ENCODE peak calls at places on chromosomes 3 and 15, in seven cellular contexts. A is lower leg skin, V is pancreas, Y is tibial artery, M is SK-N-SH, H is hepatocyte, Q is transverse colon. P is an unnamed sample.

GRCh38 chr3:56547486-56547885 is 9.5 kb upstream of the CCDC66 start:
- DNase-seq in A (no peak), V (no peak), Y (no peak), Q (no peak), H (peak; percentile 9), M (peak; percentile 29), P (no peak)

GRCh38 chr3:59286791-59287531 is 237.1 kb upstream of the CFAP20DC start:
- DNase-seq in H (peak; percentile 29), M (no peak), Y (no peak), Q (no peak), V (peak; percentile 79), A (no peak), P (no peak)

GRCh38 chr3:49859576-49860305 is 3.4 kb upstream of the TRAIP start:
- DNase-seq in V (no peak), A (no peak), M (no peak), Q (no peak), Y (no peak), H (no peak), P (no peak)

GRCh38 chr15:68542771-68543544 is 35.8 kb upstream of the CORO2B start:
- DNase-seq in Q (no peak), Y (peak; percentile 83), H (peak; percentile 62), M (no peak), V (peak; percentile 48), A (peak; percentile 83), P (peak; percentile 49)

GRCh38 chr3:42306499-42306898 is 40.5 kb upstream of the CCK start:
- DNase-seq in H (no peak), V (no peak), A (no peak), Y (no peak), M (no peak), Q (no peak), P (no peak)

GRCh38 chr15:23497710-23498111 is 50.7 kb upstream of the GOLGA6L2 start:
- DNase-seq in H (peak; percentile 39), Q (no peak), Y (no peak), M (peak; percentile 20), A (no peak), V (no peak), P (no peak)

GRCh38 chr15:47376190-47376589 is 341.1 kb upstream of the SEMA6D start:
- DNase-seq in M (no peak), Y (no peak), A (no peak), V (no peak), H (no peak), Q (no peak), P (no peak)

GRCh38 chr15:93800805-93801204 is 430.6 kb upstream of the MCTP2 start:
- DNase-seq in Q (no peak), V (no peak), H (no peak), Y (no peak), A (no peak), M (no peak), P (no peak)

GRCh38 chr15:55132672-55133071 is 64.1 kb downstream of the RSL24D1 start:
- DNase-seq in V (no peak), A (no peak), Y (no peak), H (no peak), Q (no peak), M (no peak), P (no peak)

GRCh38 chr15:99106417-99107220 is 1.7 kb downstream of the SYNM start:
- DNase-seq in M (no peak), V (peak; percentile 46), Y (no peak), A (peak; percentile 85), H (no peak), Q (no peak), P (no peak)
- H3K4me3 ChIP-seq in M (peak overlapping the region; percentile 62), V (peak overlapping the region; percentile 34), Y (peak overlapping the region; percentile 92), A (no peak overlapping the region), H (peak overlapping the region; percentile 58), Q (peak overlapping the region; percentile 50), P (peak overlapping the region; percentile 88)

DNA sequence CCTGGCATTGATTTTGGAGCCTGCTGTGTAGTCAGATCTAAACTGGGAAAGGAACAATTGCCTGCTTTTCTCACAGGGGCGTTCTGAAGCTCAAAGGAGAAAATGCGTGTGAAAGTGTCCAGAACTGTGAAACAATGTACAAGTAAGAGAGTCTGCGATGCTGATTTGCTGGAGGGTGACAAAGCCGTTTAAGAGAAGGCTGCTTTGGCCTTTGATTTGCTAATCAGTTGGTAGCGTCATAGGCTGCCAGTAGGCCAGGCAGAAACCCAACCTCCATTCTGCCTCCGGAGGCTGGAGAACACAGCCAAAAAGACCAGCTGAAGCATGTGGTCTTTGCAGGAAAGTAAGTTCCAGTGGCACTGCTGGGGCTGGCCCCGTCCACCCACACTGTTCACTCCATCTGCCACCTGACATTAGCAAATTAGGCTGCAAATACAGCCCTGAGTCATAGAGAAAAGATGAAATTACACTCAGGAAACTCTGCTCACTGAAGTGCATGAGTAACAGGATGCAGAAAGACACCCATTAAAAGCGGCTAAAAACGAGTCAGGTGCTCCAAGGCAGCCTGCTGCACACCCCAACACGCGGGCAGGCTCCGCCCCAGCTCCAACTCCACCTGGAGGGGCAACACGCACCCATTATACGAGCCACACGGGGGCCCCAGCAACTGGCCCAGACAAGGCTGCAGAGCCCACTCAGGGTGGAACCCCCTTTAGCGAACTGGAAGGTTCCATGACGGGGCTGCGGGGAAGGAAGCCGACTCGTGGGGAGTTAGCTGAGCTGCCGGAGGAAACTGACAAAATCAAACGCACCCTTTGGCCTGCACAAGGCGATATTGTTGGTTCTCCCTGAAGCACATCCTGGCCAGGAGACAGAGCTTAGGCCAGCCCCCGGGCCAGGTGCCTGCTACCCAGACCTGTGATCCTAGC is 31.6 kb downstream of the ZDHHC19 start:
- DNase-seq in A (no peak), V (no peak), Y (no peak), M (peak; percentile 36), Q (peak; percentile 52), H (no peak), P (no peak)
- H3K4me3 ChIP-seq in A (no peak overlapping the region), V (no peak overlapping the region), Y (no peak overlapping the region), M (no peak overlapping the region), Q (no peak overlapping the region), H (no peak overlapping the region), P (no peak overlapping the region)

DNA sequence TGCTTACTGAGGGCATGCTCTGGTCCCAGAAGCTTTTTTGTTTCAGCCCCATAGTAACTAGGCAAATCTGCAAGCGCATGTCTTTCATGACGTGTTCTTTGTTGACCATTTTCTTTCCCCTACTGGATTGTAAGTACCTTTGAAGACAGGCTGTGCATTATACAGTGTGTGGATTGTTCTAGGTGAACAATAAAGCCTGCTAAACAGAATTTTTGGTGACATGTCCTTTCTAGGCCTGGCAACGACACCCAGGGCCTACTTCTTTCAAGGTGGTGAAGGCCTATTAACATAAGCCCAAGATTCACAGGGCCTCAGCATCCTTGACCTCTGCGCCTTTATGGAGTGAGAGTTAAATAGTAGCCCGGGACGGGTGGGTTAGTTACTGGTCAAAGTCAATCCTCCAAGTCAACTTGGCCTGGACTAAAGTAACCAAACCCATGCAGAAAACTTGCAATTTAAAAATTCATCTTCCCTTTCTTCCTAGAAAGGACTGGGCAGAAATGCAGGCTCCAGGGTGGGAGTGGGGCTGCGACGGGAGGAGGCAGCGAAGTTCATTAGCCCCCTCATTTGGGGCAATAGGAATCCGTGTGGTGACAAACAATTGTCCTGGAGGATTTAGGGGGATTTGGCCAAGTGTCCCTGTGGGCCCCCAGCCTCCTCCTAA is 37.6 kb upstream of the TRIM71 start:
- DNase-seq in M (no peak), H (no peak), A (no peak), Y (no peak), V (no peak), Q (no peak), P (no peak)
- H3K4me3 ChIP-seq in M (no peak overlapping the region), H (no peak overlapping the region), A (no peak overlapping the region), Y (peak overlapping the region; percentile 62), V (no peak overlapping the region), Q (no peak overlapping the region), P (peak overlapping the region; percentile 88)

GRCh38 chr3:6508410-6508759 is 352.5 kb upstream of the GRM7 start:
- DNase-seq in M (no peak), H (no peak), Y (no peak), V (no peak), Q (no peak), A (no peak), P (no peak)
- H3K4me3 ChIP-seq in M (no peak overlapping the region), H (no peak overlapping the region), Y (no peak overlapping the region), V (no peak overlapping the region), Q (no peak overlapping the region), A (no peak overlapping the region), P (no peak overlapping the region)

DNA sequence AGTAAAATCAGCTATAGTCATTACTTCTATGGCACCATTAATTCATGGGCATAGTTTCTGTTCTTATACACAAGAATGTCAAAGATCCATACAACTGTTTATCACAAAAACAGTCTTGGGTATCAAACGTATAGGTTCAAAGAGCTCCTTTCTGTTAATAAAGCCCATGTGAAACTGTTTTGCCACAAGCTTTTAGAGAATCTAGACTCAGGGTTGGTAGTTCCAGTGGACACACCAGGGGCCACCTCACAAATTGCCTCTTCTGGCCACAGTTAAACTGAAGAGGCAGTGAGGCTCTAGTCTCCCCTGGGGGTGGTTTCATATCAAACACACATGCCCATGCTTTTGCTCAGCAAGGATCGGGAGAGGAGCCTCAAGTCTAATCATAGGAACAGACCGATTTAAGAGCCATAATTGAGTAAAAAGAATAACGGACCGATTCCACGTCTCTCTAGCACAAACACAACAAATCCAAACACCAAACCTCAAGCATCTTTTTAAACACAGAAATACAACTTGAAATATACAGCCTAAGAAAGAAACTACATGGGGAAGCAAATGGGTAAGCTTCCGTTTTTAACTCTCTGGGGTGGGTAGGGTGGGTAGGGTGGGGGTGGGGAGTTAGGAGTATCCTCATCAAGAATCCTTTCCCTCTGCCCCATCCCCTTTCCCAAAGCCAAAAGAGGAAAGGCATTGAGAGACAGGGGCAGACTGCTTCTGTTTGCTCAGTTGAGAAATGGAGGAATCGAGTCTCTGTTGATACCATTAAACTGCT is 443.3 kb downstream of the MAGI1 start:
- DNase-seq in M (peak; percentile 36), Y (no peak), Q (no peak), H (no peak), A (no peak), V (no peak), P (no peak)
- H3K4me3 ChIP-seq in M (peak overlapping the region; percentile 58), Y (no peak overlapping the region), Q (no peak overlapping the region), H (no peak overlapping the region), A (no peak overlapping the region), V (no peak overlapping the region), P (no peak overlapping the region)

P was measured in thoracic aorta.